ENCODE peak calls at places on chromosomes 7 and 10, in nine cellular contexts. F, U, B, R, L, E, M, T and O are unnamed samples.

GRCh38 chr7:71752171-71752935 is 620.4 kb downstream of the GALNT17 start:
- DNase-seq in F (peak), U (no peak), B (peak), R (no peak), L (peak), E (peak), M (peak), T (no peak), O (no peak)

GRCh38 chr7:51451751-51452465 is 135.3 kb upstream of the COBL start:
- DNase-seq in F (no peak), U (no peak), B (no peak), R (no peak), L (no peak), E (no peak), M (no peak), T (no peak), O (no peak)

GRCh38 chr10:127302343-127302742 is 106.0 kb upstream of the INSYN2A start:
- DNase-seq in F (no peak), U (no peak), B (no peak), R (no peak), L (no peak), E (no peak), M (no peak), T (no peak), O (no peak)

GRCh38 chr7:151080091-151080521 is 503 bp downstream of the FASTK start:
- DNase-seq in F (peak), U (no peak), B (peak), R (no peak), L (no peak), E (no peak), M (no peak), T (no peak), O (no peak)

GRCh38 chr10:132163278-132163765 is 23.4 kb upstream of the DPYSL4 start:
- DNase-seq in F (peak), U (peak), B (peak), R (no peak), L (no peak), E (no peak), M (no peak), T (no peak), O (peak)

GRCh38 chr7:71198391-71198790 is 66.4 kb downstream of the GALNT17 start:
- DNase-seq in F (no peak), U (no peak), B (no peak), R (no peak), L (no peak), E (no peak), M (no peak), T (no peak), O (no peak)

GRCh38 chr7:55006499-55006898 is 12.3 kb upstream of the EGFR start:
- DNase-seq in F (no peak), U (no peak), B (no peak), R (no peak), L (no peak), E (no peak), M (no peak), T (no peak), O (no peak)

GRCh38 chr10:89744021-89744420 is 42.6 kb downstream of the KIF20B start:
- DNase-seq in F (peak), U (peak), B (peak), R (peak), L (no peak), E (no peak), M (no peak), T (no peak), O (no peak)

GRCh38 chr7:25117226-25118047 is 7.6 kb downstream of the CYCS start:
- DNase-seq in F (no peak), U (no peak), B (no peak), R (no peak), L (no peak), E (no peak), M (no peak), T (no peak), O (no peak)